ENCODE peak calls at places on chromosomes 6 and 20, in nine cellular contexts. H is mammary epithelial cell, U is transverse colon, V is heart right ventricle, K is adrenal gland, O is thyroid gland, B is A549, F is right atrium auricular region, M is ascending aorta. E is an unnamed sample.

GRCh38 chr20:39009348-39009747 is 47.2 kb downstream of the DHX35 start:
- DNase-seq in H (no peak), U (no peak), V (no peak), K (no peak), O (no peak), B (no peak), F (no peak), M (no peak), E (no peak)

GRCh38 chr20:57627972-57628650 is 7.9 kb upstream of the ZBP1 start:
- DNase-seq in H (no peak), U (peak; percentile 44), V (no peak), K (peak; percentile 53), O (peak; percentile 18), B (no peak), F (peak; percentile 60), M (no peak), E (peak; percentile 59)

GRCh38 chr6:113073611-113074191 is 726.6 kb downstream of the RFPL4B start:
- DNase-seq in H (peak; percentile 9), U (no peak), V (no peak), K (no peak), O (no peak), B (no peak), F (no peak), M (no peak), E (no peak)

GRCh38 chr6:33081098-33081824 is 5.5 kb downstream of the HLA-DPB1 start:
- DNase-seq in H (no peak), U (no peak), V (no peak), K (no peak), O (no peak), B (no peak), F (no peak), M (no peak), E (no peak)

GRCh38 chr20:19787366-19787765 is 29.3 kb downstream of the RIN2 start:
- DNase-seq in H (no peak), U (no peak), V (no peak), K (no peak), O (no peak), B (no peak), F (no peak), M (no peak), E (no peak)

GRCh38 chr6:37316071-37316470 is 37.7 kb upstream of the RNF8 start:
- DNase-seq in H (no peak), U (no peak), V (no peak), K (no peak), O (no peak), B (no peak), F (no peak), M (no peak), E (no peak)

GRCh38 chr6:13038315-13039261 is 289.7 kb downstream of the TBC1D7 start:
- DNase-seq in H (no peak), U (no peak), V (no peak), K (no peak), O (peak; percentile 33), B (no peak), F (no peak), M (no peak), E (no peak)

GRCh38 chr6:50602191-50602810 is 111.0 kb upstream of the TFAP2D start:
- DNase-seq in H (peak; percentile 11), U (no peak), V (no peak), K (no peak), O (no peak), B (no peak), F (no peak), M (no peak), E (no peak)

GRCh38 chr6:29510202-29510601 is 22.4 kb upstream of the MAS1L start:
- DNase-seq in H (no peak), U (no peak), V (no peak), K (no peak), O (no peak), B (no peak), F (no peak), M (no peak), E (no peak)

GRCh38 chr6:28258877-28259777 is at the start of gene NKAPL:
- DNase-seq in H (peak; percentile 40), U (peak; percentile 66), V (peak; percentile 88), K (peak; percentile 80), O (peak; percentile 67), B (no peak), F (peak; percentile 88), M (peak; percentile 28), E (peak; percentile 73)

GRCh38 chr6:42104807-42105713 is 37.4 kb downstream of the C6orf132 start:
- DNase-seq in H (no peak), U (no peak), V (no peak), K (peak; percentile 32), O (no peak), B (no peak), F (no peak), M (no peak), E (no peak)
- H3K27ac ChIP-seq in H (no peak overlapping the region), U (peak overlapping the region; percentile 44), V (peak overlapping the region; percentile 42), K (peak overlapping the region; percentile 42), O (peak overlapping the region; percentile 80), B (no peak overlapping the region), F (peak overlapping the region; percentile 53), M (no peak overlapping the region), E (no peak overlapping the region)

GRCh38 chr20:10716855-10717254 is 43.1 kb upstream of the JAG1 start:
- DNase-seq in H (no peak), U (no peak), V (no peak), K (no peak), O (no peak), B (no peak), F (no peak), M (no peak), E (no peak)

GRCh38 chr20:10718671-10719070 is 44.9 kb upstream of the JAG1 start:
- DNase-seq in H (no peak), U (no peak), V (no peak), K (no peak), O (no peak), B (no peak), F (no peak), M (no peak), E (no peak)

GRCh38 chr20:10719740-10720380 is 46.1 kb upstream of the JAG1 start:
- DNase-seq in H (no peak), U (no peak), V (no peak), K (no peak), O (no peak), B (no peak), F (no peak), M (no peak), E (no peak)

GRCh38 chr20:10721112-10721896 is 47.5 kb upstream of the JAG1 start:
- DNase-seq in H (no peak), U (no peak), V (no peak), K (no peak), O (no peak), B (no peak), F (no peak), M (no peak), E (no peak)

DNA sequence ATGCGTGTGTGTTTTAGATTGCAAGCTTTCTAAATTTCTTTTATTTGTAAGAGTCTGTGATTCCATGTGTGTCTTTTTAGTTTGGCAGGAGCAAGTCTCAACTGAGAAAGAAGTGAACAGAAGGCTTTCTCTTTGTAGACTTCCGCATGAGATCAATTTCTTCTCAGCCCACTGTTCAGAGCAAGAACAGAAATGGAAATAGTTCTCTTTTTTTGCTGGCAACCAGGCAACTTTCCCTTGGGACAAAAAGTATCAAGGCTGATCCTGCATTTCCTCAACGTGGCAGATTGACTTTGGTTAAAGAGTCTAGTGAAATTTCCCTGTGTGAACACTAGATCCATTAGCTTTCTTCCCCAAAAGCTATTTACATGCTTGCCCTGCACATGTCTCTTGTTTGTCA is 46.8 kb upstream of the JAG1 start:
- DNase-seq in H (no peak), U (no peak), V (no peak), K (no peak), O (no peak), B (no peak), F (no peak), M (no peak), E (no peak)
- H3K4me1 ChIP-seq in H (no peaks in the 10 kb centered on the region), U (peaks cover 9% of the 10 kb centered on the region), V (peaks cover 46% of the 10 kb centered on the region), K (no peaks in the 10 kb centered on the region), O (no peaks in the 10 kb centered on the region), B (peaks cover 62% of the 10 kb centered on the region), F (peaks cover 28% of the 10 kb centered on the region), M (peaks cover 15% of the 10 kb centered on the region), E (peaks cover 8% of the 10 kb centered on the region)

DNA sequence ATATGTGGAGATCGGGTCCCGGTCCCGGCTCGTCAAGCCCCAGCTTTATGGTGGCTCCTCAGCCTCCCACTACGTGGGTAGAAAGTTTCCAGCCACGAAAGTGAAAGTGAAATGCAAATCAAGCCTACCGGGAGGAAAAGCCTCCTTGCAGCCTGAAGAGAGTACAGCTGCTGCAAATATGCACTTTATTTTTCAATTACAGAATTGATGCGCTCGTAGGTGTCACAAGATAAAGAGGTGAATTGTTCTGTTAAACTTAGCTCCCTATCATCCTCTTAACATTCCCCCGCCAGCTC is 379 bp upstream of the PCNA start:
- DNase-seq in H (no peak), U (no peak), V (no peak), K (no peak), O (no peak), B (no peak), F (no peak), M (no peak), E (no peak)
- TF ChIP-seq CTCF in H (no peak), U (no peak), V (no peak), K (no peak), O (no peak), B (no peak), F (no peak), M (no peak), E (no peak)

GRCh38 chr20:63972312-63973159 is 2.8 kb upstream of the ZNF512B start:
- DNase-seq in H (no peak), U (peak; percentile 6), V (peak; percentile 23), K (no peak), O (no peak), B (no peak), F (no peak), M (no peak), E (no peak)

GRCh38 chr20:63973636-63974401 is 4.1 kb upstream of the ZNF512B start:
- DNase-seq in H (peak; percentile 65), U (peak; percentile 89), V (peak; percentile 92), K (peak; percentile 90), O (peak; percentile 90), B (peak; percentile 86), F (peak; percentile 86), M (no peak), E (peak; percentile 87)

GRCh38 chr20:63974402-63975200 is 4.8 kb downstream of the SAMD10 start:
- DNase-seq in H (no peak), U (no peak), V (peak; percentile 11), K (peak; percentile 45), O (no peak), B (no peak), F (no peak), M (no peak), E (peak; percentile 42)

GRCh38 chr20:63970714-63971431 is 1.1 kb upstream of the ZNF512B start:
- DNase-seq in H (no peak), U (no peak), V (no peak), K (no peak), O (no peak), B (no peak), F (no peak), M (no peak), E (no peak)

DNA sequence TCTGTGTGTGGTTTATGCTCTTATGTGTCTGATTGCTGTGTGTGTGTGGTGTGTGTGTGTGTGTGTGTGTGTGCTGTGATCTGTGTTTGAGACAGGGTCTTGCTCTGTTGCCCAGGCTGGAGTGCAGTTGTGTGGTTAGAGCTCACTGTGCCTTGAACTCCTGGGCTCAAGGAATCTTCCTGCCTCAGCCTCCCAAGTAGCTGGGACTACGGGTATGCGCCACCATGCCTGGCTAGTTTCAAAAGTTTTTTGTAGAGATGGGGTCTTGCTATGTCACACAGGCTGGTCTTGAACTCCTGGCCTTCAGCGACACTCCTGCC is 3.4 kb upstream of the ZNF512B start:
- DNase-seq in H (no peak), U (no peak), V (no peak), K (no peak), O (no peak), B (no peak), F (no peak), M (no peak), E (no peak)
- H3K27ac ChIP-seq in H (no peak overlapping the region), U (peak overlapping the region; percentile 23), V (peak overlapping the region; percentile 67), K (no peak overlapping the region), O (no peak overlapping the region), B (no peak overlapping the region), F (peak overlapping the region; percentile 47), M (no peak overlapping the region), E (peak overlapping the region; percentile 81)